ENCODE peak calls at places on chromosomes 6 and 20, in four cellular contexts. B, V, A and L are unnamed samples.

GRCh38 chr6:35552285-35552917 is 39.7 kb upstream of the TULP1 start:
- DNase-seq in B (peak; percentile 79), A (peak; percentile 48), V (peak; percentile 61), L (no peak)

GRCh38 chr20:10710995-10711775 is 37.4 kb upstream of the JAG1 start:
- DNase-seq in V (no peak), B (no peak), A (no peak), L (no peak)

GRCh38 chr6:130981409-130981808 is 81.6 kb downstream of the EPB41L2 start:
- DNase-seq in B (no peak), A (no peak), V (no peak), L (no peak)

GRCh38 chr6:61679625-61680024 is 606.4 kb downstream of the KHDRBS2 start:
- DNase-seq in B (no peak), A (no peak), V (no peak), L (no peak)

GRCh38 chr6:17334265-17334664 is 53.1 kb downstream of the RBM24 start:
- DNase-seq in B (no peak), V (no peak), A (no peak), L (peak; percentile 30)

GRCh38 chr6:36025260-36025931 is 955 bp upstream of the SLC26A8 start:
- DNase-seq in A (no peak), V (no peak), B (no peak), L (no peak)

GRCh38 chr20:22921595-22922421 is 113.3 kb upstream of the SSTR4 start:
- DNase-seq in V (no peak), B (no peak), A (no peak), L (peak; percentile 49)

GRCh38 chr6:142254513-142254912 is 47.3 kb upstream of the ADGRG6 start:
- DNase-seq in V (no peak), A (no peak), B (no peak), L (no peak)

GRCh38 chr6:3159805-3160781 is 2.7 kb upstream of the TUBB2A start:
- DNase-seq in V (peak; percentile 71), B (no peak), A (peak; percentile 36), L (peak; percentile 73)

GRCh38 chr6:132687306-132687705 is 26.5 kb downstream of the VNN1 start:
- DNase-seq in A (no peak), V (no peak), B (no peak), L (peak; percentile 8)

GRCh38 chr6:138107078-138107751 is at the start of gene PERP:
- DNase-seq in A (peak; percentile 79), B (peak; percentile 60), V (peak; percentile 71), L (peak; percentile 89)

GRCh38 chr6:29142349-29142748 is 28.4 kb upstream of the OR2J2 start:
- DNase-seq in V (no peak), B (no peak), A (no peak), L (no peak)

GRCh38 chr20:3606021-3606420 is 57.2 kb downstream of the GFRA4 start:
- DNase-seq in B (no peak), V (no peak), A (no peak), L (no peak)

GRCh38 chr20:4671015-4671414 is 50.7 kb upstream of the PRND start:
- DNase-seq in A (no peak), B (no peak), V (no peak), L (no peak)

GRCh38 chr20:15890358-15890982 is 682.8 kb downstream of the KIF16B start:
- DNase-seq in V (no peak), B (no peak), A (no peak), L (no peak)

GRCh38 chr6:139376054-139376355 is 1.6 kb upstream of the CITED2 start:
- DNase-seq in B (no peak), A (no peak), V (no peak), L (peak; percentile 18)

GRCh38 chr6:109118337-109118736 is 23.0 kb downstream of the CEP57L1 start:
- DNase-seq in B (no peak), A (no peak), V (no peak), L (no peak)

GRCh38 chr6:157148391-157149323 is 174.7 kb downstream of the TMEM242 start:
- DNase-seq in V (no peak), B (no peak), A (no peak), L (peak; percentile 94)

GRCh38 chr20:25272223-25273000 is 24.5 kb downstream of the PYGB start:
- DNase-seq in A (no peak), V (no peak), B (peak; percentile 3), L (no peak)

DNA sequence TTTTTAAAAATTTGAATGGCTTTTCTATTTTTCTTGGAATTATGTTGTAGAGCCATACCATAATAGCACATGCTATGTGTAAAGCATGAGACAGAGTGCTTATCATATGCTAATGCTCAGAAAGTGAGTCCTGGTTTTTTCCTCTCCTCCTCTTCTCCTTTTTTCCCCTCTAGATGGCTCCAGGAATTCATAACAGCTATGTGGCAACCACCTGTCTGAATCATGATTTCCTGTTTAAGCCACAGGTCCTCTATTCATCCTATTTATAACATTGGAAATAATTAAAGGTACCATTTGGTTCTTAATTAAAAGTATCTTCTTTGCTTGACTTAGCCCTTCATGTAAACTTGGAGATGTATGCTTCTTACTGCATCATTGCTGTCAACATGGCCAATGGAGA is 260.0 kb upstream of the MAP3K7 start:
- DNase-seq in A (no peak), V (no peak), B (no peak), L (peak; percentile 53)
- TF ChIP-seq CTCF in A (no peak), V (no peak), B (no peak), L (peak; percentile 14)

GRCh38 chr20:64159711-64160110 is 4.5 kb upstream of the MYT1 start:
- DNase-seq in V (no peak), B (no peak), A (no peak), L (no peak)

GRCh38 chr20:64158346-64159285 is 5.6 kb upstream of the MYT1 start:
- DNase-seq in V (no peak), A (no peak), B (no peak), L (no peak)

GRCh38 chr20:64160536-64161495 is 3.4 kb upstream of the MYT1 start:
- DNase-seq in A (peak; percentile 67), V (no peak), B (no peak), L (no peak)

GRCh38 chr20:64159286-64159680 is 5.0 kb upstream of the MYT1 start:
- DNase-seq in B (no peak), A (no peak), V (no peak), L (no peak)

GRCh38 chr20:64160118-64160517 is 4.1 kb upstream of the MYT1 start:
- DNase-seq in B (no peak), V (no peak), A (peak; percentile 73), L (no peak)
- TF ChIP-seq CTCF in B (no peak), V (no peak), A (no peak), L (no peak)

GRCh38 chr6:32153252-32153834 is 598 bp upstream of the PPT2 start:
- DNase-seq in A (peak; percentile 70), B (peak; percentile 58), V (no peak), L (peak; percentile 44)
- TF ChIP-seq CTCF in A (peak; percentile 43), B (no peak), V (no peak), L (no peak)

DNA sequence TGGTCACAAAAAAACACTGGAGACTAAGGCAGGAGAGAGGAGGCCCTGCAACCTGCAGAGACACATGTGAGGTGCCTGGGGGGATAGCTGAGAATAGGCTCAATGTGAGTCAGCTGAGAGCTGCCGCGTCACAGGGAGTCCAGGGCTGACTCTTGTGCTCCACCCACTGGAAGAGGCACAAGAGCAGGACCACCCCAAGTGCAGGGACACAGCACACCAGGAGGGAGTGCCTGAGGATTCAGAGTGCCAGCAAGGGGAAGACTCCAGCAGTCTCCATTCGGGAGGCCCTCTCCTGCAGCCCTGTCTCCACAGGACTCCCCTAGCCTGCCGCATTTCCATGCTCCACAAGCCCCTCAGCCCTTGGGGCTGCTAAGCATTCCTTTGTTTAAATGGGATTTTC is 105.5 kb downstream of the HUS1B start:
- DNase-seq in B (peak; percentile 50), A (peak; percentile 70), V (no peak), L (peak; percentile 73)
- TF ChIP-seq CTCF in B (no peak), A (peak; percentile 18), V (no peak), L (no peak)

GRCh38 chr6:33592280-33592594 is 12.2 kb upstream of the BAK1 start:
- DNase-seq in B (no peak), A (no peak), V (no peak), L (no peak)

GRCh38 chr6:33591633-33592032 is 11.6 kb upstream of the BAK1 start:
- DNase-seq in A (no peak), V (no peak), B (no peak), L (no peak)

GRCh38 chr6:33593414-33593727 is 13.3 kb upstream of the BAK1 start:
- DNase-seq in A (no peak), V (no peak), B (no peak), L (no peak)

GRCh38 chr6:33590531-33591198 is 10.6 kb upstream of the BAK1 start:
- DNase-seq in A (no peak), V (no peak), B (no peak), L (peak; percentile 54)

GRCh38 chr6:33592595-33593413 is 12.7 kb upstream of the BAK1 start:
- DNase-seq in V (peak; percentile 55), B (peak; percentile 84), A (peak; percentile 68), L (no peak)
- TF ChIP-seq CTCF in V (no peak), B (no peak), A (no peak), L (no peak)